ENCODE peak calls at places on chromosomes 5 and 9, in four cellular contexts. W is body of pancreas, L is small intestine, X is pancreas. F is an unnamed sample.

GRCh38 chr9:37693265-37693664 is 42.5 kb downstream of the FRMPD1 start:
- DNase-seq in X (no peak), L (peak), W (peak), F (no peak)

GRCh38 chr5:56170557-56170956 is 62.6 kb downstream of the ANKRD55 start:
- DNase-seq in X (no peak), W (peak), L (no peak), F (no peak)

GRCh38 chr9:38107811-38108304 is 38.8 kb upstream of the SHB start:
- DNase-seq in X (no peak), L (peak), W (peak), F (no peak)

GRCh38 chr5:97658116-97658900 is 475.3 kb upstream of the RIOK2 start:
- DNase-seq in L (no peak), W (no peak), X (no peak), F (no peak)

GRCh38 chr5:158832096-158832495 is 267.6 kb downstream of the EBF1 start:
- DNase-seq in X (no peak), W (no peak), L (no peak), F (no peak)

GRCh38 chr5:93330506-93330905 is 250.5 kb downstream of the NR2F1-AS1 start:
- DNase-seq in W (no peak), L (no peak), X (no peak), F (no peak)

GRCh38 chr5:134510970-134511795 is 14.3 kb upstream of the JADE2 start:
- DNase-seq in X (no peak), W (peak), L (peak), F (no peak)

GRCh38 chr9:35353731-35354365 is 136.1 kb upstream of the RUSC2 start:
- DNase-seq in X (no peak), W (no peak), L (no peak), F (no peak)

GRCh38 chr5:59348189-59348588 is 545.3 kb downstream of the PDE4D start:
- DNase-seq in W (peak), L (no peak), X (no peak), F (no peak)

GRCh38 chr5:93208156-93208895 is 372.7 kb downstream of the NR2F1-AS1 start:
- DNase-seq in X (no peak), W (no peak), L (no peak), F (no peak)

GRCh38 chr5:146340260-146341081 is 1.8 kb downstream of the POU4F3 start:
- DNase-seq in X (peak), W (peak), L (peak), F (no peak)

GRCh38 chr9:20369391-20369790 is 252.9 kb downstream of the MLLT3 start:
- DNase-seq in L (no peak), W (no peak), X (no peak), F (no peak)

GRCh38 chr5:165956854-165957253 is 2334.6 kb upstream of the WWC1 start:
- DNase-seq in W (no peak), L (no peak), X (no peak), F (no peak)

GRCh38 chr9:114033397-114034103 is 44.5 kb downstream of the AMBP start:
- DNase-seq in W (peak), L (no peak), X (no peak), F (peak)

GRCh38 chr5:43000198-43000840 is 39.8 kb downstream of the ANXA2R start:
- DNase-seq in X (no peak), W (peak), L (no peak), F (no peak)

GRCh38 chr9:130328349-130328801 is 62.8 kb downstream of the HMCN2 start:
- DNase-seq in L (no peak), W (peak), X (no peak), F (peak)

GRCh38 chr9:69324549-69325401 is at the start of gene ENTREP1:
- DNase-seq in L (peak), X (peak), W (peak), F (no peak)

GRCh38 chr5:75909223-75909622 is 174.0 kb upstream of the SV2C start:
- DNase-seq in X (no peak), L (no peak), W (no peak), F (no peak)

GRCh38 chr9:16003785-16004184 is 450.9 kb downstream of the CCDC171 start:
- DNase-seq in L (no peak), X (no peak), W (no peak), F (no peak)

GRCh38 chr5:148790545-148791333 is 35.7 kb upstream of the ADRB2 start:
- DNase-seq in L (no peak), W (no peak), X (no peak), F (no peak)

GRCh38 chr9:133105461-133105770 is 15.6 kb downstream of the RALGDS start:
- DNase-seq in X (peak), W (peak), L (no peak), F (peak)

GRCh38 chr9:75432888-75433287 is 344.6 kb downstream of the OSTF1 start:
- DNase-seq in L (no peak), X (no peak), W (no peak), F (no peak)

GRCh38 chr5:42429694-42430093 is 6.5 kb downstream of the GHR start:
- DNase-seq in W (no peak), X (no peak), L (no peak), F (no peak)

GRCh38 chr5:30525353-30525752 is 668.1 kb upstream of the CDH6 start:
- DNase-seq in W (no peak), L (no peak), X (no peak), F (no peak)

GRCh38 chr5:14265574-14265973 is 122.4 kb downstream of the TRIO start:
- DNase-seq in L (no peak), W (no peak), X (no peak), F (no peak)

GRCh38 chr5:73183000-73183399 is 10.0 kb downstream of the TMEM174 start:
- DNase-seq in X (no peak), W (no peak), L (no peak), F (no peak)

GRCh38 chr9:89815061-89815902 is 210.5 kb downstream of the GADD45G start:
- DNase-seq in L (no peak), W (no peak), X (no peak), F (no peak)

GRCh38 chr5:864492-865167 is 13.8 kb upstream of the ZDHHC11 start:
- DNase-seq in L (no peak), W (no peak), X (no peak), F (no peak)

GRCh38 chr9:130895481-130896232 is 955 bp downstream of the QRFP start:
- DNase-seq in X (no peak), W (no peak), L (no peak), F (no peak)

GRCh38 chr9:98251554-98251953 is 3.9 kb downstream of the TBC1D2 start:
- DNase-seq in L (no peak), X (peak), W (no peak), F (no peak)
- H3K27ac ChIP-seq in L (no peak), X (no peak), W (no peak), F (no peak)

GRCh38 chr5:80963966-80964481 is 3.9 kb downstream of the RASGRF2 start:
- DNase-seq in L (no peak), W (no peak), X (no peak), F (no peak)
- H3K4me3 ChIP-seq in L (no peak), W (no peak), X (no peak), F (no peak)

GRCh38 chr9:123072407-123072995 is 39.0 kb downstream of the GPR21 start:
- DNase-seq in X (no peak), W (no peak), L (no peak), F (no peak)

GRCh38 chr9:123070210-123070609 is 36.7 kb downstream of the GPR21 start:
- DNase-seq in L (no peak), X (no peak), W (no peak), F (no peak)

GRCh38 chr9:123073991-123074422 is 40.5 kb downstream of the GPR21 start:
- DNase-seq in W (no peak), L (no peak), X (no peak), F (no peak)

GRCh38 chr9:123073441-123073840 is 40.0 kb downstream of the GPR21 start:
- DNase-seq in W (no peak), X (no peak), L (no peak), F (no peak)

GRCh38 chr9:123074627-123075026 is 41.2 kb downstream of the GPR21 start:
- DNase-seq in W (no peak), L (no peak), X (no peak), F (no peak)
- H3K27ac ChIP-seq in W (no peak), L (no peak), X (no peak), F (no peak)

GRCh38 chr5:2531318-2531717 is 220.2 kb downstream of the IRX2 start:
- DNase-seq in L (no peak), X (no peak), W (no peak), F (no peak)

GRCh38 chr5:2532809-2533208 is 218.7 kb downstream of the IRX2 start:
- DNase-seq in L (no peak), X (no peak), W (no peak), F (no peak)

GRCh38 chr5:2529371-2530100 is 221.9 kb downstream of the IRX2 start:
- DNase-seq in L (no peak), X (no peak), W (no peak), F (no peak)

GRCh38 chr5:2534251-2534650 is 217.2 kb downstream of the IRX2 start:
- DNase-seq in W (no peak), X (no peak), L (no peak), F (no peak)

DNA sequence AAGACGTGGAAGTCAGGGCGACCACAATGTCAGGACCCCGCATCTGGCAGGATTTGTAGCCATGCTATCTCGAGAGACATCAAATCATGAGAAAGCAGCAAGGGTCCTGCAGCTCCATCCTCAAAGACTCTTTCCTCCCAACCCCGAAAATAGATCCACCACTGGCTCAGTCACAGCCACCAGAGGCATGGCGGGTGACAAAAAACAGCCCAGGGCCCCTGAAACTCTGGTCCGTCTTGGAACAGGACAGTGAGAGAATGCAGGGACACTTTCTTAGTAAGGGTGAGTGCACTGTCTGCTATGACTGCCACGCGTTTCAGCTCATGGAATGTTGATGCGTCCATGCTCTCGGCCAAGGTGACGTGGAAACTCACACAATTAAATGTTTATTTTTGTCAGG is 220.9 kb downstream of the IRX2 start:
- DNase-seq in W (no peak), L (no peak), X (no peak), F (no peak)
- H3K4me3 ChIP-seq in W (no peak), L (no peak), X (no peak), F (no peak)

F was measured in Peyer's patch.